ENCODE peak calls at places on chromosomes 16 and 17, in nine cellular contexts. J, Z, Q, R, K, W, O, I and G are unnamed samples.

GRCh38 chr17:9151091-9151490 is 129.8 kb downstream of the NTN1 start:
- DNase-seq in J (no peak), Z (no peak), Q (no peak), R (peak; percentile 66), K (no peak), W (peak; percentile 50), O (no peak), I (no peak), G (no peak)

GRCh38 chr17:59893617-59894100 is 738 bp downstream of the RPS6KB1 start:
- DNase-seq in J (peak; percentile 87), Z (no peak), Q (no peak), R (no peak), K (no peak), W (peak; percentile 57), O (no peak), I (peak; percentile 24), G (no peak)

GRCh38 chr17:75695141-75695829 is 26.0 kb upstream of the ITGB4 start:
- DNase-seq in J (no peak), Z (no peak), Q (no peak), R (no peak), K (no peak), W (no peak), O (no peak), I (peak; percentile 74), G (no peak)

GRCh38 chr16:69073181-69073669 is 32.2 kb upstream of the HAS3 start:
- DNase-seq in J (no peak), Z (no peak), Q (no peak), R (no peak), K (no peak), W (peak; percentile 33), O (no peak), I (peak; percentile 99), G (no peak)

GRCh38 chr17:2929881-2930533 is 133.4 kb downstream of the OR1D5 start:
- DNase-seq in J (peak; percentile 12), Z (no peak), Q (no peak), R (no peak), K (no peak), W (peak; percentile 72), O (peak; percentile 20), I (peak; percentile 54), G (peak; percentile 55)

GRCh38 chr16:17544785-17545184 is 74.0 kb upstream of the XYLT1 start:
- DNase-seq in J (no peak), Z (no peak), Q (no peak), R (no peak), K (peak; percentile 15), W (no peak), O (peak; percentile 6), I (no peak), G (peak; percentile 45)

GRCh38 chr16:534089-534635 is 6.7 kb downstream of the CAPN15 start:
- DNase-seq in J (no peak), Z (no peak), Q (no peak), R (no peak), K (no peak), W (peak; percentile 71), O (no peak), I (no peak), G (no peak)

GRCh38 chr17:10226930-10227695 is 28.7 kb upstream of the GAS7 start:
- DNase-seq in J (no peak), Z (peak; percentile 73), Q (no peak), R (no peak), K (peak; percentile 56), W (peak; percentile 63), O (peak; percentile 33), I (peak; percentile 18), G (peak; percentile 47)

GRCh38 chr16:84482001-84482891 is 22.2 kb downstream of the MEAK7 start:
- DNase-seq in J (no peak), Z (no peak), Q (peak; percentile 55), R (no peak), K (no peak), W (peak; percentile 7), O (no peak), I (no peak), G (no peak)

GRCh38 chr16:25260416-25260815 is 2.8 kb upstream of the ZKSCAN2 start:
- DNase-seq in J (no peak), Z (no peak), Q (no peak), R (no peak), K (no peak), W (no peak), O (no peak), I (peak; percentile 38), G (no peak)

GRCh38 chr16:27485811-27486210 is 63.9 kb downstream of the GTF3C1 start:
- DNase-seq in J (no peak), Z (no peak), Q (no peak), R (no peak), K (no peak), W (no peak), O (no peak), I (no peak), G (no peak)

GRCh38 chr16:35391328-35391727 is 1931.9 kb downstream of the TP53TG3F start:
- DNase-seq in J (peak; percentile 33), Z (no peak), Q (no peak), R (peak; percentile 3), K (peak; percentile 9), W (no peak), O (no peak), I (peak; percentile 62), G (peak; percentile 20)

GRCh38 chr17:43385046-43385831 is 13.6 kb upstream of the ARL4D start:
- DNase-seq in J (no peak), Z (no peak), Q (no peak), R (no peak), K (no peak), W (no peak), O (no peak), I (no peak), G (no peak)

GRCh38 chr17:41782142-41782541 is 4.4 kb downstream of the JUP start:
- DNase-seq in J (no peak), Z (no peak), Q (peak; percentile 85), R (no peak), K (no peak), W (no peak), O (no peak), I (no peak), G (no peak)

GRCh38 chr16:7086842-7087616 is 245.6 kb upstream of the RBFOX1 start:
- DNase-seq in J (no peak), Z (no peak), Q (no peak), R (peak; percentile 7), K (no peak), W (peak; percentile 78), O (no peak), I (peak; percentile 27), G (peak; percentile 18)

GRCh38 chr17:17388657-17389496 is 85.7 kb downstream of the NT5M start:
- DNase-seq in J (no peak), Z (no peak), Q (no peak), R (no peak), K (no peak), W (no peak), O (no peak), I (no peak), G (no peak)

GRCh38 chr17:5210091-5210490 is 18.4 kb upstream of the ZNF594 start:
- DNase-seq in J (no peak), Z (no peak), Q (no peak), R (no peak), K (no peak), W (no peak), O (no peak), I (no peak), G (no peak)

GRCh38 chr16:53779186-53779585 is 75.2 kb downstream of the FTO start:
- DNase-seq in J (no peak), Z (no peak), Q (no peak), R (no peak), K (no peak), W (no peak), O (no peak), I (no peak), G (no peak)

GRCh38 chr16:81276323-81276722 is 37.8 kb downstream of the BCO1 start:
- DNase-seq in J (no peak), Z (no peak), Q (no peak), R (no peak), K (no peak), W (no peak), O (no peak), I (no peak), G (no peak)

GRCh38 chr17:29178750-29179231 is 1.4 kb downstream of the MYO18A start:
- DNase-seq in J (peak; percentile 32), Z (no peak), Q (no peak), R (no peak), K (no peak), W (peak; percentile 73), O (no peak), I (peak; percentile 75), G (no peak)

GRCh38 chr16:22233050-22233405 is 26.9 kb downstream of the EEF2K start:
- DNase-seq in J (no peak), Z (no peak), Q (no peak), R (no peak), K (no peak), W (no peak), O (no peak), I (no peak), G (no peak)

GRCh38 chr17:13114601-13115024 is 96.8 kb upstream of the ELAC2 start:
- DNase-seq in J (peak; percentile 0), Z (no peak), Q (no peak), R (peak; percentile 51), K (peak; percentile 17), W (peak; percentile 85), O (no peak), I (peak; percentile 20), G (peak; percentile 41)

GRCh38 chr16:52709286-52709685 is 162.3 kb upstream of the TOX3 start:
- DNase-seq in J (no peak), Z (no peak), Q (no peak), R (no peak), K (no peak), W (no peak), O (no peak), I (no peak), G (no peak)

GRCh38 chr17:42179911-42180410 is 981 bp downstream of the KCNH4 start:
- DNase-seq in J (no peak), Z (no peak), Q (no peak), R (peak; percentile 18), K (no peak), W (peak; percentile 80), O (peak; percentile 22), I (peak; percentile 20), G (no peak)

GRCh38 chr17:13736915-13737314 is 135.2 kb upstream of the HS3ST3A1 start:
- DNase-seq in J (no peak), Z (no peak), Q (no peak), R (no peak), K (no peak), W (no peak), O (no peak), I (no peak), G (no peak)

GRCh38 chr16:67284699-67285646 is 5.6 kb downstream of the PLEKHG4 start:
- DNase-seq in J (peak; percentile 31), Z (no peak), Q (no peak), R (peak; percentile 87), K (peak; percentile 45), W (peak; percentile 66), O (no peak), I (peak; percentile 77), G (peak; percentile 47)

GRCh38 chr17:31252741-31253140 is 44.3 kb downstream of the OMG start:
- DNase-seq in J (no peak), Z (no peak), Q (no peak), R (no peak), K (no peak), W (no peak), O (no peak), I (no peak), G (no peak)

GRCh38 chr17:7440113-7440822 is 956 bp downstream of the FGF11 start:
- DNase-seq in J (peak; percentile 11), Z (no peak), Q (no peak), R (peak; percentile 65), K (no peak), W (peak; percentile 78), O (peak; percentile 18), I (peak; percentile 70), G (no peak)

GRCh38 chr16:3655791-3656490 is 1.4 kb downstream of the DNASE1 start:
- DNase-seq in J (no peak), Z (no peak), Q (peak; percentile 26), R (no peak), K (no peak), W (no peak), O (no peak), I (no peak), G (no peak)